ENCODE peak calls at places on chromosomes 3 and 15, in five cellular contexts. G, H, W, O and I are unnamed samples.
A peak's percentile ranks its signal among the peaks of the same experiment; 100 is the strongest.

GRCh38 chr15:99509686-99510461 is 55.9 kb upstream of the MEF2A start:
- DNase-seq in G (peak; percentile 59), H (no peak), W (peak; percentile 69), O (no peak), I (no peak)

GRCh38 chr15:100116416-100117190 is 225.2 kb downstream of the ADAMTS17 start:
- DNase-seq in G (peak; percentile 87), H (no peak), W (no peak), O (no peak), I (no peak)

GRCh38 chr3:15007681-15008141 is 57.4 kb downstream of the MRPS25 start:
- DNase-seq in G (no peak), H (no peak), W (no peak), O (peak; percentile 43), I (no peak)

GRCh38 chr15:95174880-95175279 is 943.5 kb downstream of the MCTP2 start:
- DNase-seq in G (no peak), H (no peak), W (no peak), O (peak; percentile 40), I (no peak)

GRCh38 chr3:161337311-161337710 is 34.0 kb downstream of the SPTSSB start:
- DNase-seq in G (no peak), H (no peak), W (no peak), O (no peak), I (no peak)

GRCh38 chr15:68303560-68304436 is 26.3 kb downstream of the FEM1B start:
- DNase-seq in G (no peak), H (no peak), W (no peak), O (no peak), I (peak; percentile 81)

GRCh38 chr3:60225848-60226247 is 1025.4 kb downstream of the FHIT start:
- DNase-seq in G (no peak), H (no peak), W (no peak), O (no peak), I (no peak)

GRCh38 chr3:29642393-29643033 is 361.6 kb downstream of the RBMS3 start:
- DNase-seq in G (peak; percentile 29), H (no peak), W (no peak), O (peak; percentile 42), I (no peak)

GRCh38 chr3:13853978-13854296 is 25.9 kb downstream of the WNT7A start:
- DNase-seq in G (no peak), H (no peak), W (no peak), O (no peak), I (no peak)

GRCh38 chr3:69339766-69340165 is 46.1 kb downstream of the FRMD4B start:
- DNase-seq in G (peak; percentile 32), H (no peak), W (peak; percentile 75), O (no peak), I (no peak)

GRCh38 chr3:139119331-139120025 is 74.8 kb upstream of the PRR23C start:
- DNase-seq in G (no peak), H (no peak), W (no peak), O (no peak), I (peak; percentile 70)

GRCh38 chr3:63193647-63194046 is 84.5 kb upstream of the SYNPR start:
- DNase-seq in G (no peak), H (no peak), W (peak; percentile 16), O (peak; percentile 10), I (no peak)

GRCh38 chr15:35252351-35252865 is 167.3 kb upstream of the NANOGP8 start:
- DNase-seq in G (no peak), H (no peak), W (no peak), O (no peak), I (no peak)

GRCh38 chr15:94040523-94041248 is 190.7 kb upstream of the MCTP2 start:
- DNase-seq in G (no peak), H (no peak), W (no peak), O (no peak), I (no peak)

GRCh38 chr3:35929158-35929557 is 289.8 kb downstream of the ARPP21 start:
- DNase-seq in G (no peak), H (no peak), W (no peak), O (no peak), I (no peak)

GRCh38 chr3:9402410-9403228 is 5.2 kb downstream of the SETD5 start:
- DNase-seq in G (peak; percentile 35), H (no peak), W (no peak), O (no peak), I (no peak)

GRCh38 chr3:11197471-11197870 is 43.2 kb downstream of the HRH1 start:
- DNase-seq in G (no peak), H (no peak), W (no peak), O (no peak), I (no peak)

GRCh38 chr3:132872711-132873110 is 150.5 kb upstream of the NPHP3 start:
- DNase-seq in G (no peak), H (no peak), W (no peak), O (no peak), I (no peak)